ENCODE peak calls at places on chromosomes 7 and 10, in six cellular contexts. I is upper lobe of right lung; Z is GM23248; L is heart right ventricle; A is cardiac muscle cell; T is CD4-positive, CD25-positive, alpha-beta regulatory T cell. V is an unnamed sample.

GRCh38 chr10:126895214-126895781 is 9.9 kb upstream of the DOCK1 start:
- DNase-seq in I (no peak), Z (no peak), L (no peak), A (no peak), T (no peak), V (no peak)

GRCh38 chr10:4677296-4678021 is 148.5 kb upstream of the AKR1E2 start:
- DNase-seq in I (no peak), Z (peak), L (no peak), A (peak), T (no peak), V (no peak)

GRCh38 chr7:25656071-25656470 is 427.8 kb upstream of the NPVF start:
- DNase-seq in I (no peak), Z (no peak), L (no peak), A (no peak), T (no peak), V (no peak)

GRCh38 chr10:132869621-132870020 is 72.7 kb downstream of the CFAP46 start:
- DNase-seq in I (peak), Z (no peak), L (peak), A (no peak), T (no peak), V (no peak)

GRCh38 chr10:112959207-112959838 is 9.3 kb downstream of the TCF7L2 start:
- DNase-seq in I (no peak), Z (peak), L (no peak), A (peak), T (no peak), V (no peak)

GRCh38 chr10:55233090-55233489 is 432.1 kb upstream of the PCDH15 start:
- DNase-seq in I (no peak), Z (no peak), L (no peak), A (no peak), T (no peak), V (no peak)

GRCh38 chr7:143285454-143285756 is 647 bp downstream of the TMEM139 start:
- DNase-seq in I (peak), Z (no peak), L (peak), A (no peak), T (no peak), V (no peak)

GRCh38 chr10:69043931-69044531 is 43.9 kb upstream of the SRGN start:
- DNase-seq in I (no peak), Z (no peak), L (no peak), A (no peak), T (peak), V (no peak)

GRCh38 chr7:74405191-74405898 is 48.4 kb upstream of the GTF2IRD1 start:
- DNase-seq in I (no peak), Z (peak), L (peak), A (no peak), T (no peak), V (no peak)

GRCh38 chr7:129845972-129846327 is 106.8 kb downstream of the UBE2H start:
- DNase-seq in I (no peak), Z (peak), L (no peak), A (peak), T (no peak), V (no peak)

GRCh38 chr10:116593139-116593740 is 2.5 kb downstream of the PNLIPRP1 start:
- DNase-seq in I (no peak), Z (no peak), L (no peak), A (no peak), T (no peak), V (no peak)

GRCh38 chr10:109427421-109427820 is 495.9 kb downstream of the XPNPEP1 start:
- DNase-seq in I (no peak), Z (peak), L (no peak), A (no peak), T (no peak), V (no peak)

GRCh38 chr7:79453266-79453557 is 255 bp downstream of the MAGI2 start:
- DNase-seq in I (no peak), Z (no peak), L (no peak), A (no peak), T (no peak), V (no peak)

GRCh38 chr7:127751062-127751722 is 99.2 kb downstream of the SND1 start:
- DNase-seq in I (no peak), Z (peak), L (no peak), A (peak), T (no peak), V (no peak)

GRCh38 chr10:3225589-3225988 is 53.0 kb upstream of the PITRM1 start:
- DNase-seq in I (no peak), Z (peak), L (no peak), A (peak), T (no peak), V (no peak)

GRCh38 chr7:44348300-44348699 is 22.9 kb upstream of the CAMK2B start:
- DNase-seq in I (no peak), Z (peak), L (no peak), A (peak), T (peak), V (no peak)

GRCh38 chr10:26335574-26336093 is 102.5 kb upstream of the APBB1IP start:
- DNase-seq in I (no peak), Z (peak), L (no peak), A (no peak), T (peak), V (no peak)

GRCh38 chr10:123146013-123146891 is 1.7 kb upstream of the HMX2 start:
- DNase-seq in I (no peak), Z (peak), L (no peak), A (no peak), T (no peak), V (no peak)

GRCh38 chr10:71092812-71093391 is 119.5 kb upstream of the UNC5B start:
- DNase-seq in I (peak), Z (no peak), L (no peak), A (no peak), T (no peak), V (peak)

GRCh38 chr10:122323188-122323587 is 51.3 kb upstream of the PLEKHA1 start:
- DNase-seq in I (no peak), Z (no peak), L (no peak), A (no peak), T (no peak), V (no peak)

GRCh38 chr7:142587578-142588191 is 161.6 kb upstream of the PRSS1 start:
- DNase-seq in I (no peak), Z (peak), L (no peak), A (peak), T (peak), V (no peak)

GRCh38 chr10:133130602-133131001 is 29.4 kb upstream of the KNDC1 start:
- DNase-seq in I (no peak), Z (no peak), L (no peak), A (no peak), T (no peak), V (no peak)

GRCh38 chr10:71748671-71749191 is 24.6 kb downstream of the VSIR start:
- DNase-seq in I (peak), Z (no peak), L (peak), A (peak), T (peak), V (no peak)

GRCh38 chr10:110414563-110415309 is 83.0 kb upstream of the DUSP5 start:
- DNase-seq in I (no peak), Z (peak), L (no peak), A (peak), T (peak), V (no peak)

GRCh38 chr10:26311383-26311940 is 94.9 kb downstream of the GAD2 start:
- DNase-seq in I (no peak), Z (peak), L (no peak), A (no peak), T (no peak), V (no peak)

GRCh38 chr10:21449288-21449966 is 76.1 kb downstream of the SKIDA1 start:
- DNase-seq in I (no peak), Z (no peak), L (no peak), A (no peak), T (no peak), V (no peak)

GRCh38 chr10:9853405-9854010 is 1164.2 kb upstream of the CELF2 start:
- DNase-seq in I (no peak), Z (no peak), L (no peak), A (peak), T (no peak), V (no peak)

GRCh38 chr10:7192831-7193348 is 217.9 kb downstream of the SFMBT2 start:
- DNase-seq in I (no peak), Z (no peak), L (no peak), A (no peak), T (peak), V (no peak)

DNA sequence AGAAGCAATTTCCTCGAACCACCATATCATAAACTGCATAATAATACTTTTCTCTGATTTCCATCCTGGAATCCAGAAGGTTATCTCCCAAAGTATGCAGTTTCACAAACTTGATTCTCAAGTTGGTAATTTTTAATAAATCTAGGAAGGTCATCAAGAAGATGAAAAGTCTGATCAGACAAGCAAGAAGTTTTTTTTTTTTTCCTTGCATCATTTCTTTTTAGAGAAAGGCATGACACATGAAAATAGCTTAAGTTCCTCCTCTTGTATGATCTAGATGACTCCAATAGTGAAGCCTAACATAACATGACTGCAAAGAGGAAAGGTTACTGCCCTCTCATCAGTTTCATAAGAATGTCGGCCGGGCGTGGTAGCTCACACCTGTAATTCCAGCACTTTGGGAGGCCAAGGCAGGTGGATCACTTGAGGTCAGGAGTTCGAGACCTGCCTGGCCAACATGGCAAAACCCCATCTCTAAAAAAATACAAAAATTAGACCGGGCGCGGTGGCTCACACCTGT is 22.2 kb downstream of the LAMB1 start:
- DNase-seq in I (no peak), Z (no peak), L (no peak), A (no peak), T (no peak), V (no peak)
- H3K27ac ChIP-seq in I (no peak), Z (no peak), L (no peak), A (no peak), T (no peak), V (no peak)

DNA sequence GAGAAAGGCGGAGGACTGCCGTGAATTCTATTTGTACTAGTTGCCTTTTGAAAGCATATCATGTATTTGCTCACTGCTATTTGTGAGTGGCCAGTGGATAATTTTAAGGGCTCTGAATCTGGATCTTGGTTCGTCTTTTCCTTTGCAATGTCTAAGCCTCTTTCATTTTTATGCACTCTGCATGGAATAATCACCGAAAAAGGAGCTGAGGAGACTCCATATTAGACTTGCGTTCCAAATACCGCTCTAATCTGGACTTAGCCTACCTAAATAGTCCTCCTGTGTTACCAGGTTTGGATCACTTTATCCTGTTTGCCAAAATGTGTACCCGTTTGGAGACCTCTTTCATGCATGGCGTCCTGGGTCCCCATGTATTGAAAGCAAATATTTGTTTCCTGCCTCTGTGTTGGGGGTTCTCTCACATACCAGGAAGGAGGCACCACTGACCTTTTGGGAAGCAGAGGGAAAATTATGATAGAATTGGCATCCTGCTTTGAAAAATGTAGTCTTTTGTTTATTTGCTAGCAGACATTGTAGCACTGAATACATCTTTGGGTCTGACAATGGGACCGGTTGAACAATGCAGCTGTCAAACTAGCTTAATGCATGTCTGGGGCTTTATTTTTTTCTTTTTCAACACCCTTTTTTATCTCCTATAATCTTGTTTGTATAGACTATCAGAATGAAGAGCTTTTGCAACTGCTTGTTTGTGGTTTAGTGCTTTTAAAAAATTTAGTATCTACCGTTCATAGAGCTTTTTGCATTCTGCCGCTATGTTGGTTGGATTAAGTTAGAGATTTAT is 11.8 kb upstream of the CELF2 start:
- DNase-seq in I (no peak), Z (no peak), L (no peak), A (no peak), T (no peak), V (no peak)
- H3K27ac ChIP-seq in I (peak), Z (no peak), L (no peak), A (no peak), T (no peak), V (no peak)

GRCh38 chr10:612696-613095 is 76.8 kb downstream of the DIP2C start:
- DNase-seq in I (peak), Z (no peak), L (no peak), A (no peak), T (no peak), V (peak)
- H3K27ac ChIP-seq in I (no peak), Z (no peak), L (no peak), A (no peak), T (no peak), V (peak)

DNA sequence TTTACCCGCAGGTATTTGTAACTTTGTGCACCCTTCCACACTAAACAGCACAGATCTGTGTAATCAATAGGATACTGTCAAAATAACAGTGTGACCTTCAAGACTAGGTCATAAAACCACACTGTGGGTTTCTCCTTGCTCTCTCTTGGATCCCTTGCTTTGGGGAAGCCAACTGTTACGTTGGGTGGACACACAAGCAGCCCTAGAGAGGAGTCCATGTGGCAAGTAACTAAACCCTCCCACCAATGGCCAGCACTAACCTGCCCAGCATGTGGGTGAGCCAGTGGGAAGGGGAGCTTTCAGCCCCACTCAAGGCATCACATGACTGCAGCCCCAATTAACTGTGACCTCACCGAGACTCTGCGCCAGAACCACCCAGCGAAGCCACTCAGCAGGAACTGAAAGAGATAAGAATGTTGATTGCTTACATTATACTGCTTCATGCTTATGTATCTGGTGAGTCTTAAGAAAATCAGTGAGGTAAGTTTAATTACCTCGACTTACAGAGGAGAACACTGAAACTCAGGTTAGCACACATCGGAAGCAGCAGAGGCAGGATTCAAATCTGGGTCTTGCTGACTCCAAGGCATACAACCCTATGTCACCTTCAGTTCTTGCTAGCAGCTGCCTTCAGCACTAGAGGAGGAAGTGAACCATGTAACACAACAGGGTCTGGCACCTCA is 9.4 kb upstream of the ZC3HAV1 start:
- DNase-seq in I (no peak), Z (no peak), L (no peak), A (peak), T (peak), V (no peak)
- H3K27ac ChIP-seq in I (no peak), Z (no peak), L (no peak), A (no peak), T (peak), V (no peak)

DNA sequence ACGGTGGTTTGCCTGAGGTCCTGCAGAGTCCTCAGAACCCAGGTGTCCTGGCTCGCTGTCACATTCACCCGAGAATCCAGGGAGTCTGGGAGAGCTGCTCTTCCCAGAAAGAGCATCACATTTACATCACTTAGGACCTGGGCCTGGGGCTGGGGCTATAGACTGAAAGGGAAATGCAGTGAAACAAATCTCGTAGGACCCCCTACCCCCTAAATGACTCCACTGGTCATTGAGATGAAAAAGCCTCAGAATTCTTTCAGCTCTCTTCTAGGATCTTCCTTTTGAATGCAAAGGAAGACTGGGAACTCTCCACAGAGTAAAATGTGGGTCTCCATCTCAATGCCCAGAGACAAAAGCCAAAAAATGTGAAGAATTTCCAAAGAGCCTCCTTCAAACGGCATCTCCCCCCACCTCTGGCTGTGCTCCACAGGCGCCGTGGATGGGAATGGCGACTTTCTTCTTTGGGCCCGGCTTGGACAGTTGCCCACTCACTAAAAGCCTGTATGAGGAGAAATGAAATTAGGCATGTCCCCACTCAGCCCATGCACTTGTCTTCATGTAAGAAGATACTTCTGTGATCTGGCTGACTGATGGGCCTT is 49.0 kb upstream of the PODXL start:
- DNase-seq in I (no peak), Z (peak), L (no peak), A (peak), T (no peak), V (no peak)
- H3K27ac ChIP-seq in I (no peak), Z (peak), L (no peak), A (no peak), T (no peak), V (no peak)

GRCh38 chr7:155962968-155963300 is 150.7 kb upstream of the SHH start:
- DNase-seq in I (no peak), Z (no peak), L (no peak), A (no peak), T (no peak), V (no peak)
- H3K27ac ChIP-seq in I (no peak), Z (no peak), L (no peak), A (no peak), T (no peak), V (no peak)